ENCODE peak calls at places on chromosome 12, in four cellular contexts. D is CD8-positive, alpha-beta T cell; A is mammary epithelial cell; N is tibial artery. O is an unnamed sample. For H3K4me1 and H3K27me3, the result is how much of the 10 kb centered on the place peaks cover.

GRCh38 chr12:3216097-3216496 is 138.9 kb downstream of the TSPAN9 start:
- DNase-seq in N (no peak), D (no peak), A (no peak), O (no peak)

GRCh38 chr12:19529933-19530630 is 90.8 kb downstream of the AEBP2 start:
- DNase-seq in D (no peak), N (no peak), A (no peak), O (peak)

GRCh38 chr12:132555686-132556085 is 54.7 kb downstream of the LRCOL1 start:
- DNase-seq in N (no peak), D (no peak), A (no peak), O (no peak)

GRCh38 chr12:100267603-100268281 is 765 bp downstream of the SCYL2 start:
- DNase-seq in A (peak), N (peak), D (peak), O (peak)

GRCh38 chr12:112792306-112792705 is 758 bp downstream of the RPH3A start:
- DNase-seq in N (no peak), A (no peak), D (no peak), O (no peak)

GRCh38 chr12:132322206-132323132 is 6.9 kb downstream of the GALNT9 start:
- DNase-seq in A (no peak), N (no peak), D (no peak), O (no peak)

GRCh38 chr12:27497446-27497845 is 26.6 kb upstream of the PPFIBP1 start:
- DNase-seq in D (no peak), N (no peak), A (no peak), O (no peak)

GRCh38 chr12:46571593-46571992 is 199.0 kb upstream of the SLC38A2 start:
- DNase-seq in A (no peak), N (no peak), D (no peak), O (no peak)

GRCh38 chr12:904010-904414 is 45.5 kb downstream of the RAD52 start:
- DNase-seq in D (no peak), N (no peak), A (no peak), O (no peak)

GRCh38 chr12:104649913-104650312 is 193.2 kb downstream of the CHST11 start:
- DNase-seq in A (no peak), D (no peak), N (no peak), O (no peak)

GRCh38 chr12:48602192-48602989 is 32.5 kb upstream of the LALBA start:
- DNase-seq in D (no peak), N (no peak), A (peak), O (peak)

GRCh38 chr12:111414711-111415252 is 9.1 kb downstream of the SH2B3 start:
- DNase-seq in A (no peak), D (no peak), N (no peak), O (no peak)
- H3K4me1 ChIP-seq in A (under half), D (under half), N (under half), O (under half)

GRCh38 chr12:128381961-128382360 is 115.0 kb downstream of the TMEM132C start:
- DNase-seq in A (no peak), D (no peak), N (no peak), O (no peak)
- H3K27me3 ChIP-seq in A (under half), D (under half), N (under half), O (under half)

DNA sequence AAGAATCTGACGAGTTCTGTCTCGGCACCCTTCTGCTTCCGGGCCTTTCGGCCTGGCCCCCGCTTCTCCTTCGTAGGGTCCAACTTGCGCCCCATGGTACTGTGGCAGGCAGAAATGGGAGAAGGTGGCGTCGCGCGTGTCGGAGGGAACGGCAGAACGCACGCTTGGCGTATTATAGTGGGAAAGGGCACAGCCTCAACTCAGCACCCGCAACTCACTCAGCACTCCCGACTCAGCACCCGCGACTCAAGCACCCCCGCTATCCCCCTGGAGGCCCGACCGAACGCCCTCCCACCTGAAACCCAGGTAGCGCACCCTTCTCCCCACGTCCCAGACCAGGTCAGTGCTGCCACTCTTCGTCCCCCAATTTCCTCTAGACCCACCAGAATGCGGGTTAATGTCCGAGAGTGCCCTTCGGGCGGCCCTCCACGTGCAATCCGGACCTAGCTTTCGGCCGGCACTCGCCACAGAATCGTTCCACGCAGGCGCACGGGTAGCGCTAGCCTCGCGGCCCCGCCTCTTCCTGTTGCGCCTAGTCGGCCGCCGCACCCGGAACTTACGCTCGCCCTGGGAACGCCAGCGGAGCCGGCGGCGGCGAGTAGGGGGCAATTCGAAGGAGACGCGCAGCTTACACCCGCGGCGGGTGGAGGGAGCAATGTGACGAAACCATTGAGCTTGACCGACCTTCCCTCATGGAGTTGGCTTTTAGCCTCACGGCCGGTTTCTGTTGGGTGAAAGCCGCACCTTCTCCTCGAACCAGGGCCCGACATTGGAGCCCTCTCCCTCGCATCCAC is at the start of gene NOP2:
- DNase-seq in N (peak), D (peak), A (peak), O (peak)
- TF ChIP-seq CTCF in N (peak), D (no peak), A (no peak), O (peak)

GRCh38 chr12:16350682-16351081 is 3.2 kb downstream of the MGST1 start:
- DNase-seq in D (no peak), N (peak), A (peak), O (peak)

GRCh38 chr12:16349132-16349463 is 1.7 kb downstream of the MGST1 start:
- DNase-seq in D (no peak), A (peak), N (peak), O (peak)

GRCh38 chr12:16348435-16349131 is 1.1 kb downstream of the MGST1 start:
- DNase-seq in N (no peak), A (peak), D (no peak), O (no peak)

GRCh38 chr12:16347391-16348298 is at the start of gene MGST1:
- DNase-seq in D (no peak), A (peak), N (peak), O (peak)

GRCh38 chr12:16352481-16352880 is 5.0 kb downstream of the MGST1 start:
- DNase-seq in N (no peak), A (peak), D (no peak), O (peak)
- H3K4me1 ChIP-seq in N (under half), A (under half), D (under half), O (under half)

DNA sequence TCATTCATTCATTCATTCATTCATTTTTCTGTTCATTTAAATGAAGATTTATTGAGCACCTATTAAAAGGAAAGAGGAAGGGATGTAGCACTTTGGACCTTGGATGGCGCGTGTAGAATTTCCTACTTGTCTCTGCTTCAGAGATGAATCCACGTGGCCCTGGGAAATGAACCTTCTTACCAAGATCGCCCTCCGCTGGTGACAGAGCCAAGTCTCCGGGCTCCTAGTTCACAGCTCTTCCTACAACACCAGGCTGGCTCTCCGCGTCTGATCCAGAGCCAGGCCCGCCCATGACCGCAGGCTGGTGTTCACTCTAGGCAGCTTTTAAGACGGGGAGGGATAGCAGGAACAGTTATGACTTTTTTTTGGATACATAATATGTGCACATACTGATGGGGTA is 70.9 kb upstream of the PIWIL1 start:
- DNase-seq in A (no peak), N (no peak), D (no peak), O (peak)
- H3K27me3 ChIP-seq in A (under half), N (under half), D (under half), O (under half)

O was measured in foreskin keratinocyte.